ENCODE peak calls at places on chromosomes 1 and 21, in four cellular contexts. B, Y, L and V are unnamed samples.

GRCh38 chr1:209230319-209230718 is 353.2 kb upstream of the CAMK1G start:
- DNase-seq in B (no peak), Y (no peak), L (no peak), V (no peak)

GRCh38 chr1:177082855-177083741 is 81.4 kb downstream of the ASTN1 start:
- DNase-seq in B (no peak), Y (peak), L (no peak), V (no peak)

GRCh38 chr1:208047476-208047934 is 136.6 kb upstream of the CD34 start:
- DNase-seq in B (no peak), Y (peak), L (peak), V (no peak)

GRCh38 chr1:109089242-109090015 is 1.1 kb upstream of the TMEM167B start:
- DNase-seq in B (peak), Y (peak), L (peak), V (peak)

GRCh38 chr1:25098717-25099116 is 133.6 kb downstream of the SYF2 start:
- DNase-seq in B (no peak), Y (no peak), L (no peak), V (no peak)

GRCh38 chr1:207015791-207016190 is 16.8 kb downstream of the C1orf116 start:
- DNase-seq in B (no peak), Y (no peak), L (no peak), V (no peak)

GRCh38 chr1:5522605-5523145 is 469.6 kb downstream of the NPHP4 start:
- DNase-seq in B (no peak), Y (no peak), L (no peak), V (no peak)

GRCh38 chr1:227906550-227906991 is 41.2 kb downstream of the WNT9A start:
- DNase-seq in B (no peak), Y (no peak), L (no peak), V (no peak)

GRCh38 chr1:111629190-111629954 is 9.8 kb downstream of the RAP1A start:
- DNase-seq in B (no peak), Y (no peak), L (no peak), V (no peak)

GRCh38 chr1:18539171-18539570 is 58.4 kb downstream of the KLHDC7A start:
- DNase-seq in B (no peak), Y (no peak), L (peak), V (no peak)

GRCh38 chr1:39050001-39050400 is 23.9 kb downstream of the NDUFS5 start:
- DNase-seq in B (no peak), Y (no peak), L (no peak), V (no peak)

GRCh38 chr1:219126267-219126862 is 47.3 kb upstream of the LYPLAL1 start:
- DNase-seq in B (no peak), Y (peak), L (no peak), V (no peak)

GRCh38 chr1:28066393-28067154 is 21.8 kb downstream of the EYA3 start:
- DNase-seq in B (no peak), Y (no peak), L (no peak), V (no peak)

GRCh38 chr1:222329493-222330045 is 218.3 kb downstream of the HHIPL2 start:
- DNase-seq in B (no peak), Y (no peak), L (no peak), V (no peak)
- TF ChIP-seq CTCF in B (no peak), Y (no peak), L (no peak), V (no peak)

GRCh38 chr1:50368179-50369007 is 54.9 kb downstream of the DMRTA2 start:
- DNase-seq in B (peak), Y (no peak), L (peak), V (no peak)
- TF ChIP-seq CTCF in B (peak), Y (peak), L (peak), V (peak)

GRCh38 chr1:68321084-68321685 is 88.9 kb upstream of the WLS start:
- DNase-seq in B (peak), Y (no peak), L (peak), V (peak)
- TF ChIP-seq CTCF in B (peak), Y (peak), L (peak), V (peak)

GRCh38 chr1:69520326-69520725 is 47.4 kb upstream of the LRRC7 start:
- DNase-seq in B (no peak), Y (no peak), L (no peak), V (no peak)

GRCh38 chr1:69523032-69523431 is 44.7 kb upstream of the LRRC7 start:
- DNase-seq in B (no peak), Y (peak), L (no peak), V (peak)

GRCh38 chr1:69518991-69519390 is 48.7 kb upstream of the LRRC7 start:
- DNase-seq in B (no peak), Y (no peak), L (no peak), V (no peak)

GRCh38 chr1:69524010-69524409 is 43.7 kb upstream of the LRRC7 start:
- DNase-seq in B (no peak), Y (peak), L (no peak), V (no peak)
- TF ChIP-seq CTCF in B (no peak), Y (no peak), L (no peak), V (no peak)

GRCh38 chr21:19508442-19508841 is 1104.9 kb upstream of the TMPRSS15 start:
- DNase-seq in B (no peak), Y (no peak), L (no peak), V (no peak)

GRCh38 chr21:19508844-19509243 is 1105.3 kb upstream of the TMPRSS15 start:
- DNase-seq in B (no peak), Y (no peak), L (no peak), V (no peak)

GRCh38 chr21:19510057-19510456 is 1106.5 kb upstream of the TMPRSS15 start:
- DNase-seq in B (no peak), Y (no peak), L (no peak), V (no peak)

GRCh38 chr21:19507682-19508260 is 1104.2 kb upstream of the TMPRSS15 start:
- DNase-seq in B (no peak), Y (no peak), L (no peak), V (no peak)

DNA sequence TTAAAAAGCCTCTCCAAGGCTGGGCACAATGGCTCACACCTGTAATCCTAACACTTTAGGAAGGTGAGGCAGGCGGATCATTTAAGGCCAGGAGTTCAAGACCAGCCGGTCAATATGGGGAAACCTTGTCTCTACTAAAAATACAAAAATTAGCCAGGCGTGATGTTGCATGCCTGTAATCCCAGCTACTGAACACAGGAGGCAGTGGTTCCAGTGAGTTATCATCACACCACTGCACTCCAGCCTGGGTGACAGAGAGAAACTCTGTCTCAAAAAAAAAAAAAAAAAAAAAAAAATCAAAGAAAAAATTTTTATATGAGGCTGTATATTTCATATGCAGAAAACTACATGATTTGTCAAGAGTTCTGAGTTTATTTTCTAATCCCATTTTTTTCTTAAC is 1107.1 kb upstream of the TMPRSS15 start:
- DNase-seq in B (no peak), Y (no peak), L (no peak), V (no peak)
- TF ChIP-seq CTCF in B (peak), Y (no peak), L (no peak), V (no peak)